ENCODE peak calls at places on chromosome 1, in five cellular contexts. One of them, this sample, is unnamed.

GRCh38 chr1:1191734-1192133 is 14.7 kb downstream of the TNFRSF18 start:
- DNase-seq in astrocyte: no peak
- DNase-seq in GM23248: no peak
- DNase-seq in mammary epithelial cell: no peak
- DNase-seq in fibroblast of lung: no peak
- DNase-seq in this sample: no peak

GRCh38 chr1:207799989-207800648 is 48.3 kb downstream of the CD46 start:
- DNase-seq in astrocyte: no peak
- DNase-seq in GM23248: no peak
- DNase-seq in mammary epithelial cell: no peak
- DNase-seq in fibroblast of lung: no peak
- DNase-seq in this sample: peak

GRCh38 chr1:85318217-85318616 is 41.8 kb upstream of the BCL10 start:
- DNase-seq in astrocyte: no peak
- DNase-seq in GM23248: no peak
- DNase-seq in mammary epithelial cell: no peak
- DNase-seq in fibroblast of lung: no peak
- DNase-seq in this sample: no peak

GRCh38 chr1:6770727-6771567 is 14.3 kb upstream of the CAMTA1 start:
- DNase-seq in astrocyte: peak
- DNase-seq in GM23248: peak
- DNase-seq in mammary epithelial cell: peak
- DNase-seq in fibroblast of lung: peak
- DNase-seq in this sample: peak

GRCh38 chr1:25799758-25800537 is at the start of gene SELENON:
- DNase-seq in astrocyte: peak
- DNase-seq in GM23248: peak
- DNase-seq in mammary epithelial cell: no peak
- DNase-seq in fibroblast of lung: peak
- DNase-seq in this sample: peak

GRCh38 chr1:21338568-21339401 is 48.5 kb upstream of the ECE1 start:
- DNase-seq in astrocyte: peak
- DNase-seq in GM23248: peak
- DNase-seq in mammary epithelial cell: no peak
- DNase-seq in fibroblast of lung: peak
- DNase-seq in this sample: no peak

GRCh38 chr1:55586771-55587170 is 371.6 kb upstream of the USP24 start:
- DNase-seq in astrocyte: no peak
- DNase-seq in GM23248: no peak
- DNase-seq in mammary epithelial cell: peak
- DNase-seq in fibroblast of lung: no peak
- DNase-seq in this sample: no peak

GRCh38 chr1:6275826-6276764 is 15.2 kb upstream of the GPR153 start:
- DNase-seq in astrocyte: peak
- DNase-seq in GM23248: peak
- DNase-seq in mammary epithelial cell: no peak
- DNase-seq in fibroblast of lung: peak
- DNase-seq in this sample: no peak

GRCh38 chr1:181349512-181349911 is 133.8 kb upstream of the CACNA1E start:
- DNase-seq in astrocyte: no peak
- DNase-seq in GM23248: no peak
- DNase-seq in mammary epithelial cell: no peak
- DNase-seq in fibroblast of lung: no peak
- DNase-seq in this sample: no peak

GRCh38 chr1:99675994-99676393 is 30.1 kb downstream of the PALMD start:
- DNase-seq in astrocyte: no peak
- DNase-seq in GM23248: no peak
- DNase-seq in mammary epithelial cell: no peak
- DNase-seq in fibroblast of lung: no peak
- DNase-seq in this sample: no peak

GRCh38 chr1:99675292-99675691 is 29.4 kb downstream of the PALMD start:
- DNase-seq in astrocyte: no peak
- DNase-seq in GM23248: no peak
- DNase-seq in mammary epithelial cell: no peak
- DNase-seq in fibroblast of lung: no peak
- DNase-seq in this sample: no peak

GRCh38 chr1:99674665-99675064 is 28.8 kb downstream of the PALMD start:
- DNase-seq in astrocyte: no peak
- DNase-seq in GM23248: peak
- DNase-seq in mammary epithelial cell: peak
- DNase-seq in fibroblast of lung: no peak
- DNase-seq in this sample: no peak

GRCh38 chr1:99680258-99680657 is 34.3 kb downstream of the PALMD start:
- DNase-seq in astrocyte: peak
- DNase-seq in GM23248: peak
- DNase-seq in mammary epithelial cell: peak
- DNase-seq in fibroblast of lung: peak
- DNase-seq in this sample: no peak

DNA sequence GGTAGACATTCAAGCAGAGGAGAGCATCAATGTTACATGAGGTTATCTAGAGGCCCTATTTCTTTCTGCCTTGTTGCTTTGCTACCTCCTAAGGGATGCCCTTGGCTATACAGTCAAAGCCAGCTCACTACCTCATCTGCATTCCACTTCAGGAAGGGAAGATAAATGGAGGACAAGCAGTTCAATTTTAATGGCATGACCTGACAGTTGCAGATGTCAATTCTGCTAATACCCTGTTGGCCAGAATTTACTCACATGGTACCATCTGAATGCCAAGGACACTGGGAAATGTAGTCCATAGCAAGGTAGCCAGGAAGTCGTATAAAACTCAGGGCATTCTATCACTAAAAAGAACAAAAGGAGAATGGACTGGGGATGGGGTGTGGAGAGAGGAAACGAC is 31.5 kb downstream of the PALMD start:
- DNase-seq in astrocyte: no peak
- DNase-seq in GM23248: no peak
- DNase-seq in mammary epithelial cell: no peak
- DNase-seq in fibroblast of lung: no peak
- DNase-seq in this sample: no peak
- H3K4me3 ChIP-seq in astrocyte: no peak
- H3K4me3 ChIP-seq in GM23248: no peak
- H3K4me3 ChIP-seq in mammary epithelial cell: no peak
- H3K4me3 ChIP-seq in fibroblast of lung: no peak
- H3K4me3 ChIP-seq in this sample: no peak

GRCh38 chr1:224041032-224041431 is 72.9 kb upstream of the FBXO28 start:
- DNase-seq in astrocyte: no peak
- DNase-seq in GM23248: no peak
- DNase-seq in mammary epithelial cell: no peak
- DNase-seq in fibroblast of lung: no peak
- DNase-seq in this sample: no peak
- H3K9ac ChIP-seq in astrocyte: no peak
- H3K9ac ChIP-seq in GM23248: no peak
- H3K9ac ChIP-seq in mammary epithelial cell: no peak
- H3K9ac ChIP-seq in fibroblast of lung: no peak
- H3K9ac ChIP-seq in this sample: no peak

DNA sequence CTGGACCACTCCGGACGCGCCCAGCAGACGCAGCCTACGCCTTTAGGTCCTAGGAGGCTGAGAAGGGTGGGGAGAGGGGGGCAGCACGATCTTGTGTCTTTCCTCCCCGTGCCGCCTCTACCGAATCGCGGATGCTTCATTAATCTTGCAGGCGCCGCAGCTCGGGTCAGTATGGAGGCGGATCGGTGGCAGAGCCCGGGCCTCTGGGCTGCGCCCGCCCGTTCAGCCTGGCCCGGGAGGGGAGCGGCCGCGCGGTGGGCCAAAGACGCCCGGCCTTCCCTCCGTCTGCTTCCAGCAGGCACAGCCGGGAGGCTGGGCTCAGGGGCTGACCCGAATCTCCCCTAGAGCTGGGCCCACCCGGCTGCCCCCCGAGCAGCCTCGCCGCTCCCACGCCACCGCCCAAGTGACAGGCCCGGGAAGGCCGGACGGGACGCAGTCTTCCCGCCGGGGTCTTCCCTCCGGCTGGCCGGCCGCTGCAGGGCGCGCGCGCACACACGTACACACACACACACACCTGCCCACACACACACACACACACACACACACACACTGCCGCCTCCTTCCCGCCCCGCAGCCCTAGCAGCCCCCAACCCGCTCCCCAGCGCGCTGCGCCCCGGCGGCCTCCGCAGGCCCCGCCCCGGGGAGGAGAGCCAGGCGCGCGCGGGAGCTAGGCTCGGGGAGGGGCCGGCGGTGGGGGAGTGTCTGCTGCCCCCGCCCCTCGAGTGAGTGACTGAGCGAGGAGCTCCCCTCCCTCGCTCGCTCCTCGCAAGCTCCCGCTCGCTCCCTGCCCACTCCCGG is at the start of gene C1orf21:
- DNase-seq in astrocyte: peak
- DNase-seq in GM23248: peak
- DNase-seq in mammary epithelial cell: peak
- DNase-seq in fibroblast of lung: peak
- DNase-seq in this sample: no peak
- H3K4me3 ChIP-seq in astrocyte: peak
- H3K4me3 ChIP-seq in GM23248: peak
- H3K4me3 ChIP-seq in mammary epithelial cell: peak
- H3K4me3 ChIP-seq in fibroblast of lung: peak
- H3K4me3 ChIP-seq in this sample: no peak

DNA sequence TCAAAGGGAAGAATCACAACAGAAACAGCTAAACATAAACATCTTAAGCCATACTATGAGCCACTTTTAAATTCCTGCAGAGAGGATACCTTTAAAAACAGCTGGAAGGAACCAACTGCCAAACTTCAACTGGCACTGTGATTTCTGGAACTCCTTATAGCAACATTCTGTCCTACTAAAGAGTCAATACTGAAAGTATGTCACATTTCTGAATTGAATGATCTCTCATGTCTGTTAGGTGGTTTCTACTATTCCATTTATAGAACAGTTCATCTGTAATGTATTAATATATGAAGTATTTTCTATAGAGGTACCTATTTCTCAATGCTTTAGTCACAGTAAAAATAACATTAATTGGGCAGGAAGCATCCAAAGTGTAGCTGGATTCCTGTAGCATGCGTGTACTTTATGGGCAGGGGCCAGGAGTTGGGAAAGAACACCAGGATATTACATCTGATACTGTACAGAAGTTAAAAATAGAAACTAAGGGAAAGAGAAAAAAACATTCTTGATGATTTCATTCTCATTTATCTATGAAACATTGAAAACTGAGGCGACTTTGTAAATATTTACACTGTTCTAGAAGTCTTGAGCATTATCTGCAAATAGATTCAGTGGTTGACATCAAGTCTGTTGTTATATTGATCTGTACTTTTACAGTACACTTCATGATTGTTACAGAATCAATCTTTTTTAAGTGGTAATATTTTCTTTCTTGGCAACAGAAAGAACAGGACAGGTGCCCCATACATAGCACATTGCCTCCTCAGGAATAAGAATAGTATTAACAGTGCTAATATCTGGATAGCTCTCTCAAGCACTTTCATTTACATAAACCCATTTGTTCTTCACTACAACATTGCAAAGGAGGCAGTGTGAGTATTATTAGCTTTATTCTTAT is 6.1 kb upstream of the ZNF281 start:
- DNase-seq in astrocyte: peak
- DNase-seq in GM23248: peak
- DNase-seq in mammary epithelial cell: peak
- DNase-seq in fibroblast of lung: peak
- DNase-seq in this sample: no peak
- H3K9ac ChIP-seq in astrocyte: peak
- H3K9ac ChIP-seq in GM23248: peak
- H3K9ac ChIP-seq in mammary epithelial cell: peak
- H3K9ac ChIP-seq in fibroblast of lung: no peak
- H3K9ac ChIP-seq in this sample: no peak

GRCh38 chr1:52454779-52455178 is 50.4 kb downstream of the PRPF38A start:
- DNase-seq in astrocyte: no peak
- DNase-seq in GM23248: no peak
- DNase-seq in mammary epithelial cell: no peak
- DNase-seq in fibroblast of lung: no peak
- DNase-seq in this sample: no peak
- H3K4me3 ChIP-seq in astrocyte: no peak
- H3K4me3 ChIP-seq in GM23248: no peak
- H3K4me3 ChIP-seq in mammary epithelial cell: no peak
- H3K4me3 ChIP-seq in fibroblast of lung: no peak
- H3K4me3 ChIP-seq in this sample: no peak